ENCODE peak calls at places on chromosomes 3 and 15, in ten cellular contexts. Q is cardiac muscle cell, K is cardiac fibroblast, E is GM23248, F is right cardiac atrium, M is foreskin fibroblast, J is brain microvascular endothelial cell, D is astrocyte of the spinal cord, R is fibroblast of pulmonary artery, L is AG09309. U is an unnamed sample.

GRCh38 chr3:153051427-153052095 is 110.5 kb upstream of the RAP2B start:
- DNase-seq in R (peak), K (peak), F (no peak), M (peak), J (peak), D (peak), L (no peak), Q (peak), E (peak), U (no peak)

GRCh38 chr15:93212578-93212977 is 123.6 kb upstream of the RGMA start:
- DNase-seq in Q (no peak), R (no peak), F (no peak), M (no peak), K (no peak), D (no peak), J (no peak), L (no peak), E (no peak), U (no peak)

GRCh38 chr3:56989434-56990294 is 70.8 kb upstream of the SPATA12 start:
- DNase-seq in K (peak), L (no peak), J (no peak), E (no peak), D (no peak), M (peak), R (peak), F (peak), Q (peak), U (no peak)

GRCh38 chr3:181555681-181556080 is 156.0 kb upstream of the SOX2 start:
- DNase-seq in M (no peak), K (no peak), R (no peak), F (no peak), J (no peak), L (no peak), E (no peak), Q (no peak), D (no peak), U (no peak)

GRCh38 chr3:153809097-153809496 is 312.1 kb upstream of the ARHGEF26 start:
- DNase-seq in M (no peak), R (no peak), Q (no peak), K (no peak), F (no peak), D (no peak), L (no peak), E (no peak), J (no peak), U (no peak)

GRCh38 chr3:168517514-168518071 is 421.9 kb upstream of the GOLIM4 start:
- DNase-seq in F (no peak), L (no peak), D (peak), Q (no peak), K (no peak), M (no peak), R (no peak), E (no peak), J (no peak), U (no peak)

GRCh38 chr3:32243519-32243918 is 5.0 kb downstream of the CMTM8 start:
- DNase-seq in M (no peak), L (no peak), K (no peak), R (no peak), D (no peak), E (no peak), Q (no peak), J (no peak), F (no peak), U (no peak)

GRCh38 chr3:195868336-195868865 is 40.0 kb downstream of the TNK2 start:
- DNase-seq in R (no peak), J (no peak), L (no peak), K (no peak), D (no peak), M (no peak), F (no peak), Q (no peak), E (no peak), U (no peak)

GRCh38 chr3:16790432-16791379 is 94.0 kb upstream of the PLCL2 start:
- DNase-seq in Q (peak), K (no peak), M (no peak), R (no peak), F (no peak), J (peak), E (no peak), D (no peak), L (no peak), U (no peak)

GRCh38 chr15:62046064-62046779 is 14.0 kb downstream of the VPS13C start:
- DNase-seq in Q (no peak), R (no peak), J (no peak), M (no peak), D (no peak), F (no peak), K (no peak), L (no peak), E (no peak), U (no peak)

GRCh38 chr3:126926684-126927404 is 56.1 kb upstream of the PLXNA1 start:
- DNase-seq in J (peak), Q (peak), D (peak), L (peak), M (peak), R (peak), K (peak), F (peak), E (peak), U (peak)

GRCh38 chr3:194485876-194486539 is 794 bp downstream of the ATP13A3 start:
- DNase-seq in J (no peak), K (peak), F (peak), D (no peak), L (no peak), E (peak), R (peak), M (peak), Q (peak), U (no peak)

GRCh38 chr3:69082805-69083204 is 1.9 kb upstream of the ARL6IP5 start:
- DNase-seq in F (peak), R (peak), L (peak), K (peak), Q (peak), M (peak), E (peak), J (peak), D (peak), U (no peak)

GRCh38 chr3:103459815-103460214 is 1025.0 kb downstream of the ZPLD1 start:
- DNase-seq in M (no peak), J (no peak), L (no peak), E (no peak), K (no peak), R (no peak), D (no peak), F (no peak), Q (no peak), U (no peak)

GRCh38 chr15:88467935-88468528 is 524 bp downstream of the MRPS11 start:
- DNase-seq in K (peak), L (no peak), Q (peak), D (peak), M (peak), J (no peak), R (peak), F (no peak), E (peak), U (no peak)

GRCh38 chr3:52532517-52532837 is 1.2 kb downstream of the NT5DC2 start:
- DNase-seq in L (no peak), J (peak), M (peak), K (peak), E (peak), D (peak), F (no peak), R (peak), Q (peak), U (no peak)

GRCh38 chr15:31344824-31345605 is 18.4 kb downstream of the KLF13 start:
- DNase-seq in R (no peak), E (peak), J (no peak), D (no peak), M (no peak), L (no peak), K (no peak), Q (no peak), F (peak), U (no peak)

GRCh38 chr15:31254431-31255175 is 72.0 kb upstream of the KLF13 start:
- DNase-seq in M (peak), L (peak), D (peak), Q (peak), E (peak), R (peak), K (peak), J (peak), F (no peak), U (no peak)

GRCh38 chr3:179189764-179190163 is 41.6 kb downstream of the PIK3CA start:
- DNase-seq in J (peak), K (peak), F (no peak), E (peak), Q (peak), M (peak), L (no peak), R (peak), D (peak), U (no peak)

GRCh38 chr15:81548350-81549116 is 174.5 kb upstream of the TMC3 start:
- DNase-seq in J (no peak), R (no peak), M (peak), Q (peak), K (no peak), F (no peak), E (peak), L (no peak), D (no peak), U (no peak)

GRCh38 chr15:69843267-69843666 is 254.4 kb downstream of the TLE3 start:
- DNase-seq in M (no peak), E (no peak), D (no peak), J (no peak), L (no peak), R (no peak), F (no peak), K (no peak), Q (no peak), U (no peak)

GRCh38 chr15:100663066-100663465 is 60.7 kb downstream of the ASB7 start:
- DNase-seq in F (no peak), R (no peak), J (no peak), E (peak), L (no peak), K (no peak), M (peak), D (no peak), Q (peak), U (no peak)

DNA sequence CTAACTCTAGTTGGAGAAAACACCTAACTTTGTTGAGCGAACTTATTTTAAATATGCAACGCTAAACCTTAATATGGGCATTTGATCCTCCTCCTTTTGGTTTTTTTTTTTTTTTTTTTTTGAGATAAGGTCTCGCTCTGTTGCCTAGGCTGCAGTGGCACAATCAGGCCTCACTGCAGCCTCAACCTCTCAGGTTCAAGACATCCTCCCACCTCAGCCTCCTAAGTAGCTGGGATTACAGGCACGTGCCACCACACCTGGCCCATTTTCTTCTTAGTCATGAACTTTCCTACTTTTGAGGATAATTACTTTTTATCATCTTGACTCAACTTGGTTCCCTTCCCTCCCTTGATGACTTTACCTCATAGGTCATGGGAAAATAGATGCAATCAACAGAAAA is 3.9 kb downstream of the NUSAP1 start:
- DNase-seq in K (no peak), J (no peak), L (no peak), F (no peak), R (no peak), D (no peak), E (no peak), Q (no peak), M (no peak), U (no peak)
- H3K4me3 ChIP-seq in K (no peak), J (no peak), L (no peak), F (no peak), R (no peak), D (no peak), E (no peak), Q (no peak), M (no peak), U (no peak)

DNA sequence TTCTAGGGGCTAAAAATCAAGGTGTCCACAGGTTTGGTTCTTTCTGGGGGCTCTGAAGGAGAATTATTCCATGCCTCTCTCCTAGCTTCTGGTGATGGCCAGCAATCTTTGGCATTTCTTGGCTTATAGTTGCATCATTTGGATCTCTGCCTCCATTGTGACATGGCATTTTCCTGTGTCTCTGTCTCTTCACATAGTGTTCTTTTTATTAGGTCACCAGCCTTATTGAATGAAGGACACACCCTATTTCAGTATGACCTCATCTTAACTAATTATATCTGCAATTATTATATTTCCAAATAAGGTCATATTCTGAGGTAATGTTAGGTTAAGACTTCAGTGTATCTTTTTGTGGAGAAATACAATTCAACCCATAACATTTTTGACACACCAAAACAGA is 3.2 kb upstream of the GBE1 start:
- DNase-seq in K (peak), L (no peak), J (no peak), F (no peak), R (peak), E (peak), D (no peak), Q (no peak), M (peak), U (no peak)
- H3K4me3 ChIP-seq in K (no peak), L (no peak), J (no peak), F (no peak), R (no peak), E (no peak), D (no peak), Q (no peak), M (no peak), U (no peak)

GRCh38 chr15:20295238-20295811 is 246.3 kb downstream of the GOLGA6L6 start:
- DNase-seq in R (no peak), D (no peak), J (no peak), F (peak), L (no peak), E (no peak), M (no peak), K (no peak), Q (no peak), U (no peak)

DNA sequence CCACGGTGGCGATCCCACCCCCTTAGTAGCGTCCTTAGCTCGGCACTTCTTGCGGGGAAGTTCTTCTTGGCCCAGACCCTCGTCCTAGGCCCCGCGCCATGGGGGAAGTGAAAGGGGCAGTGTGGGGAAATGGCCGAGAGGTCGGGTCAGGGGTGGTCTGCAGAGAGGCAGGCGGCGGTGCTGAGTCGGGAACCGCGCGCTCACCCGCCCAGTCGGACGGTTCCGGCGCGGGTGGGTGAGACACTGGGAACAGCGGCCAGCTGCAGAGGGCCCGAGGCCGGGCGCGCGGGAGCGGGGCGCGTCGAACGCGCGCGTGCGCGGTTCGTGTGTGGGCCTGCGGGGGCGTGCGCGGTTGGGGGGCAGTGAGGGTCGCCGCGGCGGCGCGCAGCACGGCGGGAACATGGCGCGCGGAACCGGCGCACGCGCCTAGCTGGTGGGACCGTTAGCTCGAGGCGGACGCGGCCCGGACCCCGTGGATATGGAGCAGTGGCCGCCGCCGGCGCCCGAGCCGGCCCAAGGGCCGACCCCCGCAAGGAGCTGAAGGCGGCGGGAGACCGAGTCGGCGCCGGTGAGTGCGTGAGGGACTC is 246.9 kb downstream of the GOLGA6L6 start:
- DNase-seq in J (no peak), R (no peak), M (no peak), Q (no peak), E (no peak), F (no peak), L (no peak), D (no peak), K (no peak), U (no peak)
- H3K4me3 ChIP-seq in J (no peak), R (no peak), M (no peak), Q (no peak), E (no peak), F (no peak), L (no peak), D (no peak), K (no peak), U (no peak)

GRCh38 chr3:24023249-24023648 is 78.2 kb downstream of the NR1D2 start:
- DNase-seq in E (no peak), K (no peak), M (no peak), D (no peak), J (no peak), R (no peak), Q (no peak), L (no peak), F (no peak), U (no peak)

GRCh38 chr3:24017305-24017704 is 72.2 kb downstream of the NR1D2 start:
- DNase-seq in M (no peak), J (no peak), D (no peak), E (no peak), L (no peak), R (no peak), Q (no peak), K (no peak), F (no peak), U (no peak)

GRCh38 chr3:24020036-24020691 is 75.1 kb downstream of the NR1D2 start:
- DNase-seq in Q (no peak), R (no peak), K (no peak), F (no peak), D (no peak), E (no peak), M (no peak), J (no peak), L (no peak), U (no peak)

GRCh38 chr3:24019585-24019984 is 74.5 kb downstream of the NR1D2 start:
- DNase-seq in D (no peak), K (no peak), J (no peak), M (no peak), E (no peak), R (no peak), L (no peak), Q (no peak), F (no peak), U (no peak)

DNA sequence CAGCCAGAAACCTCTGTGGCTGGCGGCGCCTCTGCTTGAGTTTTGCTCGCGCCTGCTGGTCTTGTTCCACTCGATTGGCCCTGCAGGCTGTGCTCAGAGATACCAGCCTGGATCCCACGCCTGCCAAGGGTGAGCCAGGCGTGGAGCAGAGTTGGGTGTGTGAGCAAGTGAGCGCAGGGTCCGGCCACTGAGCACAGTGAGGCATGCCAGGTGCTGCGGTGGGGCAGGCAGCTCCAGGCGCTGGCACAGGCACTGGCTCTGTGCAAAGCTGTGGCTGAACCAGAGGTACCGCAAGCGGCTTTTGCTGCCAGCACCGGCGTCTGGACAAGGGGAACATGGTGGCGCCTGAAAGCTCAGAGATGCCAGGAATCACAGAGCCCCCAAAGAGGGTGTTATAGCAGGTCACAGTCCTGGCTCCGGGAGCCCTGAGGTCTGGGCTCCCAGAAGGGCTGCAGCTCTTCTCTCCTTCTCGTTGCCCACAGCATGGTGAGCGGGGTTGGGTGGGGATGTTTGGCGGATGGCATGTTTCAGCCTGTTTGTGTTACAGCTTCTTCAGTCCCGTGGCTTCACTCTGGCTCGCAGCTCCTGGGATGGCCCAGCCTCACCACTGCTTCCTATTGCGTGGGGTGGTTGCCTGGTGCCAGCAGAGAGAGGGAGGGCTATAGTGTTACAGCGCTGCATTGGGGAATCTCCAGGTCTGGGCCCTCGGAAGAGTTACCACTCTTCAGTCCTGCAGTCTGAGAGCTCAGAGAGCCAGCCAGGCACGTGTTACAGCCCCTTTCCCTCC is 73.9 kb downstream of the NR1D2 start:
- DNase-seq in M (no peak), R (no peak), F (no peak), K (no peak), Q (no peak), J (no peak), E (no peak), D (no peak), L (no peak), U (no peak)
- H3K4me3 ChIP-seq in M (no peak), R (no peak), F (no peak), K (no peak), Q (no peak), J (no peak), E (no peak), D (no peak), L (no peak), U (no peak)

DNA sequence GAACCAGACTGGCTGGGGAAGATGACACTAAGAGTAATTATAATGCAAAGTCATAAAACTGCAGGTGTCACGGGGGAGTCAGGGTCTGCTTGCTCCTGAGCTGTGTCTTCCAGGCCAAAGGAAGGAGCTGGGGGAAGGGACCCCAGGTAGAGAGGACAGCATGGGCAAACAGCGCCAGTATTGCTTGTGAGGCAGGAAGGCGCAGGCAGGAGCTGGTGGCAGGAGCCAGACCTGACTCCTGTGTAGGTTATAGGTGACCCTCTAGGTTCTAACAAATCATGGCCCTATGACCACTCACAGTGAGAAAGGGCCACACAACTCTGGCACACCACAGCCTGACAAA is 1.9 kb downstream of the CISH start:
- DNase-seq in D (no peak), J (no peak), R (no peak), K (no peak), L (no peak), F (no peak), Q (no peak), M (no peak), E (no peak), U (no peak)
- H3K4me3 ChIP-seq in D (no peak), J (no peak), R (no peak), K (no peak), L (no peak), F (no peak), Q (no peak), M (no peak), E (no peak), U (peak)

U was measured in thoracic aorta.